ENCODE peak calls at places on chromosomes 16 and 17, in six cellular contexts. C, P, Z, R, H and E are unnamed samples.

GRCh38 chr16:17340804-17341203 is 130.0 kb downstream of the XYLT1 start:
- DNase-seq in Z (no peak), C (no peak), H (no peak), P (peak), R (no peak), E (no peak)

GRCh38 chr17:8928347-8928746 is 37.2 kb downstream of the PIK3R5 start:
- DNase-seq in C (no peak), R (no peak), Z (no peak), P (no peak), H (no peak), E (no peak)

GRCh38 chr17:56680676-56681075 is 87.2 kb downstream of the NOG start:
- DNase-seq in C (no peak), P (no peak), Z (no peak), R (no peak), H (peak), E (peak)

GRCh38 chr17:28371245-28372202 is at the start of gene SARM1:
- DNase-seq in C (peak), R (peak), P (peak), Z (peak), H (no peak), E (peak)

GRCh38 chr16:87765473-87765775 is 362 bp downstream of the KLHDC4 start:
- DNase-seq in P (peak), Z (no peak), R (no peak), C (no peak), H (no peak), E (no peak)

GRCh38 chr16:69003500-69003899 is 102.0 kb upstream of the HAS3 start:
- DNase-seq in P (no peak), H (peak), R (no peak), C (peak), Z (no peak), E (no peak)

GRCh38 chr17:73600103-73600871 is 44.0 kb downstream of the SDK2 start:
- DNase-seq in P (no peak), C (peak), H (no peak), R (no peak), Z (no peak), E (no peak)

GRCh38 chr16:68387301-68387700 is 61.0 kb downstream of the SMPD3 start:
- DNase-seq in P (no peak), Z (no peak), H (no peak), C (no peak), R (no peak), E (no peak)

GRCh38 chr16:88537864-88538263 is 32.3 kb upstream of the ZC3H18 start:
- DNase-seq in P (no peak), Z (no peak), R (no peak), H (no peak), C (no peak), E (no peak)

GRCh38 chr16:30581462-30581861 is 4.0 kb downstream of the ZNF785 start:
- DNase-seq in P (no peak), H (no peak), R (no peak), Z (no peak), C (no peak), E (no peak)

GRCh38 chr17:4142107-4142900 is 526 bp downstream of the ZZEF1 start:
- DNase-seq in R (no peak), Z (peak), H (no peak), C (no peak), P (peak), E (no peak)

GRCh38 chr16:86577314-86577971 is 906 bp upstream of the FOXL1 start:
- DNase-seq in R (no peak), C (no peak), H (no peak), P (no peak), Z (no peak), E (no peak)

GRCh38 chr16:25158401-25158800 is 46.9 kb downstream of the LCMT1 start:
- DNase-seq in P (no peak), R (no peak), H (no peak), C (no peak), Z (no peak), E (no peak)

GRCh38 chr16:4377573-4378146 is 6.0 kb downstream of the VASN start:
- DNase-seq in Z (no peak), P (no peak), R (no peak), C (no peak), H (no peak), E (no peak)

GRCh38 chr17:63358111-63358839 is 87.8 kb downstream of the CYB561 start:
- DNase-seq in R (peak), C (peak), P (no peak), Z (no peak), H (no peak), E (peak)

GRCh38 chr17:2090804-2091534 is 36.1 kb downstream of the HIC1 start:
- DNase-seq in P (peak), H (peak), C (peak), Z (peak), R (peak), E (peak)

GRCh38 chr17:652310-652709 is 62.3 kb downstream of the VPS53 start:
- DNase-seq in H (no peak), C (peak), Z (peak), R (no peak), P (no peak), E (peak)

GRCh38 chr16:52404546-52404945 is 142.4 kb downstream of the TOX3 start:
- DNase-seq in R (no peak), Z (no peak), C (no peak), H (no peak), P (no peak), E (no peak)

GRCh38 chr17:12927001-12927400 is 90.8 kb downstream of the ELAC2 start:
- DNase-seq in R (no peak), C (no peak), P (no peak), H (no peak), Z (no peak), E (no peak)

GRCh38 chr16:12095275-12096161 is 119.0 kb downstream of the SNX29 start:
- DNase-seq in Z (peak), P (peak), H (peak), R (no peak), C (peak), E (peak)

GRCh38 chr16:51039638-51040331 is 111.3 kb downstream of the SALL1 start:
- DNase-seq in Z (no peak), H (no peak), P (no peak), R (no peak), C (no peak), E (no peak)

GRCh38 chr16:23323224-23324030 is 21.3 kb downstream of the SCNN1B start:
- DNase-seq in C (no peak), Z (no peak), R (no peak), H (no peak), P (peak), E (no peak)

GRCh38 chr16:87332150-87332549 is 15.0 kb upstream of the C16orf95 start:
- DNase-seq in C (peak), P (no peak), R (no peak), H (peak), Z (no peak), E (no peak)

GRCh38 chr16:35596467-35596866 is 2137.1 kb downstream of the TP53TG3F start:
- DNase-seq in H (no peak), R (no peak), Z (no peak), C (no peak), P (no peak), E (no peak)

GRCh38 chr16:50603206-50604064 is 55.2 kb downstream of the NKD1 start:
- DNase-seq in P (no peak), H (no peak), R (no peak), Z (no peak), C (peak), E (peak)

GRCh38 chr17:2198917-2199316 is 104.7 kb downstream of the SMG6 start:
- DNase-seq in C (peak), R (no peak), P (no peak), H (no peak), Z (no peak), E (no peak)

GRCh38 chr17:27956601-27957445 is 63.7 kb upstream of the LYRM9 start:
- DNase-seq in Z (no peak), H (no peak), R (no peak), C (peak), P (no peak), E (no peak)

GRCh38 chr16:89973654-89974335 is 25.2 kb downstream of the DEF8 start:
- DNase-seq in H (no peak), R (no peak), C (no peak), P (peak), Z (no peak), E (no peak)

GRCh38 chr16:686459-687260 is 2.5 kb upstream of the JMJD8 start:
- DNase-seq in C (no peak), R (no peak), H (no peak), Z (no peak), P (no peak), E (no peak)

GRCh38 chr16:4051591-4051990 is 64.7 kb downstream of the ADCY9 start:
- DNase-seq in R (no peak), Z (no peak), H (no peak), P (no peak), C (no peak), E (no peak)

GRCh38 chr17:39174907-39175694 is 9.1 kb upstream of the ARL5C start:
- DNase-seq in P (peak), C (peak), R (no peak), H (peak), Z (peak), E (peak)

GRCh38 chr17:4480929-4481898 is 17.5 kb upstream of the SPNS2 start:
- DNase-seq in P (peak), H (no peak), C (no peak), Z (no peak), R (no peak), E (no peak)

GRCh38 chr17:64784353-64784798 is 122.3 kb upstream of the SMURF2 start:
- DNase-seq in P (no peak), H (no peak), C (no peak), R (no peak), Z (no peak), E (no peak)

GRCh38 chr16:83272201-83272600 is 535.6 kb upstream of the HSBP1 start:
- DNase-seq in R (no peak), H (no peak), Z (no peak), P (no peak), C (no peak), E (no peak)

GRCh38 chr17:31627960-31628359 is 231.1 kb downstream of the COPRS start:
- DNase-seq in Z (no peak), C (peak), P (no peak), R (peak), H (peak), E (peak)

GRCh38 chr16:72172105-72173034 is at the start of gene PMFBP1:
- DNase-seq in R (peak), H (peak), Z (no peak), C (peak), P (peak), E (peak)

GRCh38 chr16:78224342-78224741 is 124.9 kb downstream of the WWOX start:
- DNase-seq in P (no peak), R (no peak), H (peak), C (no peak), Z (no peak), E (no peak)

GRCh38 chr17:8695916-8696415 is 48.7 kb downstream of the CCDC42 start:
- DNase-seq in H (no peak), P (no peak), C (no peak), R (no peak), Z (no peak), E (no peak)

GRCh38 chr17:81393684-81394376 is 1.4 kb upstream of the BAHCC1 start:
- DNase-seq in Z (peak), R (peak), H (peak), C (peak), P (peak), E (peak)

GRCh38 chr17:81394377-81394747 is 895 bp upstream of the BAHCC1 start:
- DNase-seq in Z (no peak), H (peak), R (no peak), P (no peak), C (no peak), E (no peak)

GRCh38 chr17:81391964-81392908 is 3.0 kb upstream of the BAHCC1 start:
- DNase-seq in P (no peak), R (no peak), Z (peak), C (peak), H (no peak), E (no peak)

GRCh38 chr17:81391268-81391963 is 3.8 kb upstream of the BAHCC1 start:
- DNase-seq in H (peak), P (no peak), R (no peak), C (no peak), Z (peak), E (no peak)

DNA sequence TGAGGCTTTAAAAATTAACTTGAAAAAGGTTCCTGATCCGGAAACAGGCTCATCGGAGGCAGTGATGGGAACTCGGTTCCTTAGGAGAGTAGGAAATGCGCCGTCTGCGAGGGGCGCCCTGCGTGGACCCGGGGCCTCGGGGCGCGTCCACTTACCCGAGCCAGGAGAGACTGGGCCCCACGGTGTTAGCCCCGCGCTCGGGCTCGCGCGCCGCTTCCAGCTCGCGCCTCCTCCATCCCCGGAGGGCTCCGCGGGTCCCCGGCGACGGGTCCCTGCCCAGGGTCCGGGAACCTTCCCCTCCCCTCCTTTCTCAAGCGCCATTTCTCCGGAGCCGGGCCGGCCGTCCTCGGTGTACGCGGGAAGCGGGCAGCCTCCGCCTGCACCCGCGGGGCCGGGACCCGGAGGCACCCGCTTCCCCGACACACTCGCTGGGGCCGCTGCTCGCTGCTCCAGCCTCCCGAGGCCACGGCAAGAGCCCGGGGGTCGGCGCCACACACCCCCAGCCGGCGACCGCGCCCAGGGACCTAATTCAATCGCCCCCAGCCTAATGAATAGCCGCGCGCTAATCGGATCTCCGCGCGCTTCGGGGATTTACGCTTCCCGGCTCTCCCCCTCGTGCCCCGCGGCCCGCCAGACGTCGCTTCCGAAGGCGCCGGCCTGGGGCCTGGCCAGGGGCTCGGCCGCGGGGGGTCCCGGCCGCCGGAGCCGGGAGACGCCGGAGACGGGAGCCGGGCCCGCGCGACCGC is 2.2 kb upstream of the BAHCC1 start:
- DNase-seq in Z (no peak), P (no peak), R (no peak), H (peak), C (no peak), E (no peak)
- TF ChIP-seq CTCF in Z (no peak), P (no peak), R (no peak), H (no peak), C (no peak), E (no peak)

DNA sequence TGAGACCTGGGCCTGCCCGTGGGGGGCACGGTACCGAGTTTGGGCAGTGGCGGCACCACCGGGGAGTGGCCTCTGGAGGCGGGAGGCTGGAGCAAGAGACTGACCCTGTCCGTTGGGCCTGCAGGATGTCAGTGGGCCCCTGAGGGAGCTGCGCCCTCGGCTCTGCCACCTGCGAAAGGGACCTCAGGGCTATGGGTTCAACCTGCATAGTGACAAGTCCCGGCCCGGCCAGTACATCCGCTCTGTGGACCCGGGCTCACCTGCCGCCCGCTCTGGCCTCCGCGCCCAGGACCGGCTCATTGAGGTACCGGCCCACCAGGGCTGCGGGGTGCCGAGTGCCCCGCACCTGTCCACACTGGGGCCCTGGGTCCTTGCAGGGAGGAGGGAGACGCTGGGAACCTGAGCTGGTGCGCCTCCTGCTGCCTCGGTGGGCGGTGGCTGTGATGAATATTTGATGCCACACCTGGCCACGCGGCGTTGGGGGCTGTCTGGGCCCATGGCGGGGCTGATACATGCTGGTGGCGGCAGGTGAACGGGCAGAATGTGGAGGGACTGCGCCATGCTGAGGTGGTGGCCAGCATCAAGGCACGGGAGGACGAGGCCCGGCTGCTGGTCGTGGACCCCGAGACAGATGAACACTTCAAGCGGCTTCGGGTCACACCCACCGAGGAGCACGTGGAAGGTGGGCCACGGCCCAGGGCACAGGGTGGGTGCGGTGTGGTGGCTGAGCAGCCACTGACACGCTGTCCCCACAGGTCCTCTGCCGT is 9.7 kb downstream of the NHERF2 start:
- DNase-seq in R (no peak), H (no peak), Z (no peak), C (no peak), P (no peak), E (no peak)
- H3K4me3 ChIP-seq in R (peak), H (peak), Z (no peak), C (no peak), P (no peak), E (no peak)

GRCh38 chr16:58513874-58514273 is 1.4 kb upstream of the SETD6 start:
- DNase-seq in H (no peak), P (no peak), C (no peak), Z (no peak), R (no peak), E (no peak)

GRCh38 chr16:58518083-58518979 is 3.0 kb downstream of the SETD6 start:
- DNase-seq in C (no peak), P (peak), R (no peak), H (no peak), Z (no peak), E (no peak)

GRCh38 chr16:58516768-58517107 is 1.4 kb downstream of the SETD6 start:
- DNase-seq in P (no peak), Z (no peak), R (no peak), C (no peak), H (no peak), E (no peak)

GRCh38 chr16:58515125-58515870 is at the start of gene SETD6:
- DNase-seq in Z (peak), C (peak), R (peak), P (peak), H (peak), E (peak)

GRCh38 chr16:58515871-58516767 is 802 bp downstream of the SETD6 start:
- DNase-seq in R (no peak), Z (peak), P (peak), C (no peak), H (peak), E (no peak)
- TF ChIP-seq CTCF in R (no peak), Z (no peak), P (no peak), C (no peak), H (no peak), E (no peak)

DNA sequence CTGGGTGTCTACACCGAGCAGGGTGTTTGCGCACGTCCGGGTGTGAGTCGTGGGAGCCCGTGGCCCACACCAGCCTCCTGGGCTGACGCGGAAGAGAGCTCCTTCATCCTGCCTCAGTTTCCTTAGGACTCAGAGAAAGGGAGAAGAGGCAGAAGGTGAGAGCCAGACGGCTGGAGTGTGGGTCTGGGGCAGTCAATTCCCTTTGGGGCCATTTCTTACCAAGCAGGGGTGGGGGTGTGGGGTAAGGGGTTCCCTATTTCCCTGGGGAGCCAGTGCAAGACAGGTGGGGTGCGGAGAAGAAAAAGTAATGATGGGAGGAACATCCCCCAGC is 831 bp downstream of the CA7 start:
- DNase-seq in Z (no peak), R (no peak), C (no peak), P (no peak), H (no peak), E (no peak)
- H3K4me3 ChIP-seq in Z (no peak), R (peak), C (no peak), P (no peak), H (peak), E (peak)

GRCh38 chr16:55944377-55944802 is 69.2 kb upstream of the CES5A start:
- DNase-seq in C (peak), P (peak), H (peak), Z (peak), R (no peak), E (peak)
- TF ChIP-seq CTCF in C (peak), P (peak), H (peak), Z (peak), R (peak), E (peak)